ENCODE peak calls at places on chromosomes 11 and 22, in six cellular contexts. One of them, this sample, is unnamed.

GRCh38 chr11:33719587-33719986 is 16.6 kb downstream of the CD59 start:
- DNase-seq in iPS-NIHi11: no peak
- DNase-seq in brain microvascular endothelial cell: no peak
- DNase-seq in LHCN-M2: no peak
- DNase-seq in left kidney: no peak
- DNase-seq in stimulated activated CD8-positive, alpha-beta memory T cell treated with anti-CD3 and anti-CD28 coated beads, Interleukin-7, amount 100 ng/mL, for 1 hour: no peak
- DNase-seq in this sample: no peak

GRCh38 chr11:130486981-130487380 is 38.5 kb downstream of the ADAMTS15 start:
- DNase-seq in iPS-NIHi11: no peak
- DNase-seq in left kidney: no peak
- DNase-seq in LHCN-M2: no peak
- DNase-seq in stimulated activated CD8-positive, alpha-beta memory T cell treated with anti-CD3 and anti-CD28 coated beads, Interleukin-7, amount 100 ng/mL, for 1 hour: no peak
- DNase-seq in brain microvascular endothelial cell: no peak
- DNase-seq in this sample: no peak

GRCh38 chr22:35443338-35443737 is 43.4 kb downstream of the MCM5 start:
- DNase-seq in brain microvascular endothelial cell: no peak
- DNase-seq in left kidney: no peak
- DNase-seq in LHCN-M2: no peak
- DNase-seq in stimulated activated CD8-positive, alpha-beta memory T cell treated with anti-CD3 and anti-CD28 coated beads, Interleukin-7, amount 100 ng/mL, for 1 hour: no peak
- DNase-seq in iPS-NIHi11: no peak
- DNase-seq in this sample: no peak

GRCh38 chr11:134254433-134254832 is 1.1 kb downstream of the ACAD8 start:
- DNase-seq in LHCN-M2: no peak
- DNase-seq in stimulated activated CD8-positive, alpha-beta memory T cell treated with anti-CD3 and anti-CD28 coated beads, Interleukin-7, amount 100 ng/mL, for 1 hour: no peak
- DNase-seq in brain microvascular endothelial cell: no peak
- DNase-seq in left kidney: no peak
- DNase-seq in iPS-NIHi11: no peak
- DNase-seq in this sample: no peak

GRCh38 chr11:28526406-28526751 is 418.2 kb downstream of the METTL15 start:
- DNase-seq in brain microvascular endothelial cell: no peak
- DNase-seq in LHCN-M2: peak
- DNase-seq in left kidney: no peak
- DNase-seq in stimulated activated CD8-positive, alpha-beta memory T cell treated with anti-CD3 and anti-CD28 coated beads, Interleukin-7, amount 100 ng/mL, for 1 hour: no peak
- DNase-seq in iPS-NIHi11: no peak
- DNase-seq in this sample: peak

GRCh38 chr22:27627444-27627833 is 174.1 kb downstream of the MN1 start:
- DNase-seq in LHCN-M2: no peak
- DNase-seq in brain microvascular endothelial cell: no peak
- DNase-seq in iPS-NIHi11: no peak
- DNase-seq in stimulated activated CD8-positive, alpha-beta memory T cell treated with anti-CD3 and anti-CD28 coated beads, Interleukin-7, amount 100 ng/mL, for 1 hour: no peak
- DNase-seq in left kidney: no peak
- DNase-seq in this sample: peak

GRCh38 chr11:110000045-110000502 is 93.1 kb upstream of the ZC3H12C start:
- DNase-seq in iPS-NIHi11: no peak
- DNase-seq in LHCN-M2: peak
- DNase-seq in stimulated activated CD8-positive, alpha-beta memory T cell treated with anti-CD3 and anti-CD28 coated beads, Interleukin-7, amount 100 ng/mL, for 1 hour: no peak
- DNase-seq in brain microvascular endothelial cell: peak
- DNase-seq in left kidney: no peak
- DNase-seq in this sample: no peak

GRCh38 chr11:118142809-118143208 is 9.8 kb downstream of the SCN4B start:
- DNase-seq in brain microvascular endothelial cell: no peak
- DNase-seq in stimulated activated CD8-positive, alpha-beta memory T cell treated with anti-CD3 and anti-CD28 coated beads, Interleukin-7, amount 100 ng/mL, for 1 hour: no peak
- DNase-seq in left kidney: no peak
- DNase-seq in LHCN-M2: no peak
- DNase-seq in iPS-NIHi11: no peak
- DNase-seq in this sample: no peak

GRCh38 chr11:24886880-24887619 is 390.2 kb downstream of the LUZP2 start:
- DNase-seq in iPS-NIHi11: no peak
- DNase-seq in LHCN-M2: no peak
- DNase-seq in left kidney: no peak
- DNase-seq in stimulated activated CD8-positive, alpha-beta memory T cell treated with anti-CD3 and anti-CD28 coated beads, Interleukin-7, amount 100 ng/mL, for 1 hour: no peak
- DNase-seq in brain microvascular endothelial cell: no peak
- DNase-seq in this sample: no peak

GRCh38 chr22:49354516-49355205 is 473.0 kb downstream of the BRD1 start:
- DNase-seq in iPS-NIHi11: no peak
- DNase-seq in LHCN-M2: no peak
- DNase-seq in stimulated activated CD8-positive, alpha-beta memory T cell treated with anti-CD3 and anti-CD28 coated beads, Interleukin-7, amount 100 ng/mL, for 1 hour: no peak
- DNase-seq in left kidney: no peak
- DNase-seq in brain microvascular endothelial cell: no peak
- DNase-seq in this sample: peak

GRCh38 chr11:9214765-9215164 is 50.4 kb downstream of the DENND5A start:
- DNase-seq in stimulated activated CD8-positive, alpha-beta memory T cell treated with anti-CD3 and anti-CD28 coated beads, Interleukin-7, amount 100 ng/mL, for 1 hour: no peak
- DNase-seq in iPS-NIHi11: no peak
- DNase-seq in LHCN-M2: peak
- DNase-seq in left kidney: no peak
- DNase-seq in brain microvascular endothelial cell: no peak
- DNase-seq in this sample: peak

GRCh38 chr11:107858217-107859070 is at the start of gene SLC35F2:
- DNase-seq in LHCN-M2: peak
- DNase-seq in brain microvascular endothelial cell: peak
- DNase-seq in left kidney: peak
- DNase-seq in iPS-NIHi11: peak
- DNase-seq in stimulated activated CD8-positive, alpha-beta memory T cell treated with anti-CD3 and anti-CD28 coated beads, Interleukin-7, amount 100 ng/mL, for 1 hour: peak
- DNase-seq in this sample: peak

GRCh38 chr22:20130319-20130718 is 1.3 kb upstream of the ZDHHC8 start:
- DNase-seq in LHCN-M2: no peak
- DNase-seq in left kidney: no peak
- DNase-seq in brain microvascular endothelial cell: no peak
- DNase-seq in iPS-NIHi11: no peak
- DNase-seq in stimulated activated CD8-positive, alpha-beta memory T cell treated with anti-CD3 and anti-CD28 coated beads, Interleukin-7, amount 100 ng/mL, for 1 hour: no peak
- DNase-seq in this sample: peak

GRCh38 chr11:61967924-61968757 is 707 bp upstream of the FTH1 start:
- DNase-seq in stimulated activated CD8-positive, alpha-beta memory T cell treated with anti-CD3 and anti-CD28 coated beads, Interleukin-7, amount 100 ng/mL, for 1 hour: no peak
- DNase-seq in LHCN-M2: peak
- DNase-seq in left kidney: peak
- DNase-seq in iPS-NIHi11: no peak
- DNase-seq in brain microvascular endothelial cell: no peak
- DNase-seq in this sample: peak

GRCh38 chr11:130128626-130129025 is 31.0 kb upstream of the ST14 start:
- DNase-seq in LHCN-M2: no peak
- DNase-seq in left kidney: no peak
- DNase-seq in stimulated activated CD8-positive, alpha-beta memory T cell treated with anti-CD3 and anti-CD28 coated beads, Interleukin-7, amount 100 ng/mL, for 1 hour: no peak
- DNase-seq in brain microvascular endothelial cell: no peak
- DNase-seq in iPS-NIHi11: no peak
- DNase-seq in this sample: no peak

GRCh38 chr22:43228330-43228729 is 41.4 kb upstream of the TTLL12 start:
- DNase-seq in LHCN-M2: peak
- DNase-seq in brain microvascular endothelial cell: peak
- DNase-seq in iPS-NIHi11: peak
- DNase-seq in left kidney: peak
- DNase-seq in stimulated activated CD8-positive, alpha-beta memory T cell treated with anti-CD3 and anti-CD28 coated beads, Interleukin-7, amount 100 ng/mL, for 1 hour: no peak
- DNase-seq in this sample: peak

GRCh38 chr11:88345408-88345807 is 7.9 kb upstream of the CTSC start:
- DNase-seq in LHCN-M2: peak
- DNase-seq in iPS-NIHi11: no peak
- DNase-seq in stimulated activated CD8-positive, alpha-beta memory T cell treated with anti-CD3 and anti-CD28 coated beads, Interleukin-7, amount 100 ng/mL, for 1 hour: no peak
- DNase-seq in left kidney: no peak
- DNase-seq in brain microvascular endothelial cell: peak
- DNase-seq in this sample: no peak

GRCh38 chr22:46444390-46444854 is 93.0 kb downstream of the CELSR1 start:
- DNase-seq in left kidney: no peak
- DNase-seq in iPS-NIHi11: no peak
- DNase-seq in brain microvascular endothelial cell: no peak
- DNase-seq in stimulated activated CD8-positive, alpha-beta memory T cell treated with anti-CD3 and anti-CD28 coated beads, Interleukin-7, amount 100 ng/mL, for 1 hour: no peak
- DNase-seq in LHCN-M2: no peak
- DNase-seq in this sample: no peak

GRCh38 chr11:123052884-123053721 is 8.8 kb downstream of the HSPA8 start:
- DNase-seq in iPS-NIHi11: no peak
- DNase-seq in LHCN-M2: no peak
- DNase-seq in brain microvascular endothelial cell: no peak
- DNase-seq in left kidney: no peak
- DNase-seq in stimulated activated CD8-positive, alpha-beta memory T cell treated with anti-CD3 and anti-CD28 coated beads, Interleukin-7, amount 100 ng/mL, for 1 hour: no peak
- DNase-seq in this sample: no peak

GRCh38 chr11:67648796-67649613 is 1.5 kb downstream of the ACY3 start:
- DNase-seq in stimulated activated CD8-positive, alpha-beta memory T cell treated with anti-CD3 and anti-CD28 coated beads, Interleukin-7, amount 100 ng/mL, for 1 hour: no peak
- DNase-seq in LHCN-M2: no peak
- DNase-seq in iPS-NIHi11: no peak
- DNase-seq in brain microvascular endothelial cell: no peak
- DNase-seq in left kidney: no peak
- DNase-seq in this sample: no peak

GRCh38 chr11:118343248-118343647 is 743 bp upstream of the CD3D start:
- DNase-seq in stimulated activated CD8-positive, alpha-beta memory T cell treated with anti-CD3 and anti-CD28 coated beads, Interleukin-7, amount 100 ng/mL, for 1 hour: no peak
- DNase-seq in left kidney: no peak
- DNase-seq in iPS-NIHi11: no peak
- DNase-seq in brain microvascular endothelial cell: no peak
- DNase-seq in LHCN-M2: no peak
- DNase-seq in this sample: no peak

GRCh38 chr22:29870574-29870973 is 12.4 kb upstream of the MTMR3 start:
- DNase-seq in brain microvascular endothelial cell: no peak
- DNase-seq in iPS-NIHi11: no peak
- DNase-seq in LHCN-M2: no peak
- DNase-seq in left kidney: no peak
- DNase-seq in stimulated activated CD8-positive, alpha-beta memory T cell treated with anti-CD3 and anti-CD28 coated beads, Interleukin-7, amount 100 ng/mL, for 1 hour: no peak
- DNase-seq in this sample: no peak

GRCh38 chr22:49290711-49291110 is 537.0 kb downstream of the BRD1 start:
- DNase-seq in brain microvascular endothelial cell: no peak
- DNase-seq in stimulated activated CD8-positive, alpha-beta memory T cell treated with anti-CD3 and anti-CD28 coated beads, Interleukin-7, amount 100 ng/mL, for 1 hour: no peak
- DNase-seq in iPS-NIHi11: no peak
- DNase-seq in left kidney: no peak
- DNase-seq in LHCN-M2: no peak
- DNase-seq in this sample: no peak

GRCh38 chr11:111362887-111363411 is 16.1 kb downstream of the POU2AF1 start:
- DNase-seq in left kidney: no peak
- DNase-seq in LHCN-M2: no peak
- DNase-seq in brain microvascular endothelial cell: no peak
- DNase-seq in iPS-NIHi11: no peak
- DNase-seq in stimulated activated CD8-positive, alpha-beta memory T cell treated with anti-CD3 and anti-CD28 coated beads, Interleukin-7, amount 100 ng/mL, for 1 hour: no peak
- DNase-seq in this sample: no peak

This sample was measured in mesendoderm.